ENCODE peak calls at places on chromosomes 7 and 10, in seven cellular contexts. O, J, M, N, Y, B and Z are unnamed samples.

GRCh38 chr10:88115406-88115805 is 252.0 kb downstream of the PTEN start:
- DNase-seq in O (no peak), J (no peak), M (no peak), N (no peak), Y (no peak), B (no peak), Z (no peak)

GRCh38 chr10:67788028-67788886 is 49.7 kb downstream of the DNAJC12 start:
- DNase-seq in O (peak; percentile 28), J (peak; percentile 15), M (peak; percentile 78), N (peak; percentile 49), Y (peak; percentile 42), B (no peak), Z (peak; percentile 42)

GRCh38 chr7:90739731-90740130 is 143.6 kb downstream of the CDK14 start:
- DNase-seq in O (no peak), J (no peak), M (no peak), N (no peak), Y (no peak), B (no peak), Z (no peak)

GRCh38 chr7:100914879-100915442 is 19.3 kb upstream of the ACHE start:
- DNase-seq in O (no peak), J (no peak), M (no peak), N (no peak), Y (no peak), B (no peak), Z (peak; percentile 70)

GRCh38 chr10:86824151-86824550 is 67.7 kb downstream of the BMPR1A start:
- DNase-seq in O (no peak), J (no peak), M (peak; percentile 51), N (no peak), Y (no peak), B (no peak), Z (peak; percentile 61)

GRCh38 chr10:201328-201771 is 66.1 kb downstream of the ZMYND11 start:
- DNase-seq in O (peak; percentile 29), J (no peak), M (no peak), N (no peak), Y (no peak), B (no peak), Z (peak; percentile 21)

GRCh38 chr10:13272164-13272571 is 27.7 kb downstream of the PHYH start:
- DNase-seq in O (peak; percentile 47), J (peak; percentile 16), M (peak; percentile 9), N (no peak), Y (no peak), B (peak; percentile 63), Z (no peak)

GRCh38 chr7:5607958-5608656 is 173.4 kb downstream of the RNF216 start:
- DNase-seq in O (no peak), J (no peak), M (peak; percentile 31), N (no peak), Y (no peak), B (no peak), Z (peak; percentile 94)

GRCh38 chr7:73397521-73397934 is 36.0 kb upstream of the FZD9 start:
- DNase-seq in O (no peak), J (no peak), M (peak; percentile 75), N (no peak), Y (no peak), B (no peak), Z (no peak)

GRCh38 chr10:95394161-95394880 is 103.5 kb upstream of the PDLIM1 start:
- DNase-seq in O (no peak), J (no peak), M (no peak), N (no peak), Y (peak; percentile 73), B (no peak), Z (peak; percentile 93)

GRCh38 chr7:94657771-94658693 is 2.1 kb upstream of the SGCE start:
- DNase-seq in O (peak; percentile 96), J (peak; percentile 85), M (peak; percentile 97), N (peak; percentile 96), Y (peak; percentile 92), B (peak; percentile 96), Z (peak; percentile 97)
- H3K4me3 ChIP-seq in O (peak overlapping the region; percentile 79), J (no peak overlapping the region), M (peak overlapping the region; percentile 80), N (peak overlapping the region; percentile 85), Y (peak overlapping the region; percentile 46), B (peak overlapping the region; percentile 85), Z (peak overlapping the region; percentile 71)

GRCh38 chr10:118455181-118455695 is 113.1 kb upstream of the FAM204A start:
- DNase-seq in O (no peak), J (no peak), M (no peak), N (no peak), Y (no peak), B (no peak), Z (no peak)

GRCh38 chr10:118457824-118458428 is 115.8 kb upstream of the FAM204A start:
- DNase-seq in O (no peak), J (no peak), M (no peak), N (no peak), Y (no peak), B (no peak), Z (no peak)

GRCh38 chr10:118459642-118460193 is 117.6 kb upstream of the FAM204A start:
- DNase-seq in O (peak; percentile 66), J (peak; percentile 64), M (peak; percentile 88), N (peak; percentile 14), Y (peak; percentile 73), B (peak; percentile 70), Z (peak; percentile 64)

GRCh38 chr10:118463740-118464139 is 121.6 kb upstream of the FAM204A start:
- DNase-seq in O (no peak), J (no peak), M (no peak), N (no peak), Y (no peak), B (no peak), Z (no peak)

GRCh38 chr10:118458957-118459641 is 117.0 kb upstream of the FAM204A start:
- DNase-seq in O (no peak), J (no peak), M (no peak), N (no peak), Y (no peak), B (no peak), Z (peak; percentile 34)
- H3K4me3 ChIP-seq in O (no peak overlapping the region), J (no peak overlapping the region), M (no peak overlapping the region), N (peak overlapping the region; percentile 45), Y (no peak overlapping the region), B (no peak overlapping the region), Z (peak overlapping the region; percentile 36)

DNA sequence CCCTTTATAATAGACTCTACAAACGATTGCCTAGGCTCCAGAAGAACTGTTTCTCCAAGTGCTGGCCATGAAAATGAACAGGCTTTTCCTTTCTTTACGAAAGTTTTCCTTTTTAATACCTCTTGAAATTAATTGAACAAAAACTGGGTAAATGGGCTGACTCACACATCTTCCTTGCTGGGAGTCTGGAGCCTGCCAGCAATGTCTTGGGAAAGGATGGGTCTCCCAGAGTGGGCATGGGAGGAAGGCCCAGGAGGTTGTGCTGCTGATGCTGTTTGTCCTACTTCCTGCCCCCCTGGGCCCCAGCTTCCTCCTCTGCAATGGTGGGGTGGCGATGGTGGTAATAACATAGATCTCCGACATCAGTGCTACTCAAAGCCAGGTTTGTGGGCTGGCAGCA is 174.1 kb downstream of the RPS24 start:
- DNase-seq in O (no peak), J (no peak), M (no peak), N (no peak), Y (no peak), B (no peak), Z (no peak)
- H3K4me3 ChIP-seq in O (no peak overlapping the region), J (no peak overlapping the region), M (no peak overlapping the region), N (no peak overlapping the region), Y (no peak overlapping the region), B (no peak overlapping the region), Z (no peak overlapping the region)

DNA sequence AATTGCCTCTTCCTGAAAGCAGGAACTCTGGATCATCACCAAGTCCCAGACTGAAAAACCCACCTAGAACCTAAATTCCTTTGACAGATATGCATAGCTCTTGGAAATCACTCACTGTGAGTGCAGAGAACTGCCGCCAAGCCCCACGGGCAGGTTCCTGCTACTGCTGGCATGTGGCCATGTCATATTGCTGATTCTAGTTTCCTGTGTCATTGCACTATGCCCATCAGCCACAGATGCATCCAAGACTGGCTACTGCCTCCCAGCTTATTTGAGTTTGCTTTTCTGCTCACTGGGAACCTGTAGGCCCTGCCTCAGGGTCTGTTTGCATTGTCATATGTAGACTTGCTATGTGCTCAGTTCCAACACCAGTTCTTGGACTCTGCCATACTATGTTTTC is 786.0 kb downstream of the GRID1 start:
- DNase-seq in O (no peak), J (no peak), M (no peak), N (no peak), Y (no peak), B (no peak), Z (peak; percentile 33)
- H3K4me3 ChIP-seq in O (no peak overlapping the region), J (no peak overlapping the region), M (no peak overlapping the region), N (no peak overlapping the region), Y (no peak overlapping the region), B (no peak overlapping the region), Z (no peak overlapping the region)

GRCh38 chr10:32149257-32149955 is 93.2 kb upstream of the KIF5B start:
- DNase-seq in O (peak; percentile 98), J (peak; percentile 79), M (no peak), N (no peak), Y (peak; percentile 35), B (peak; percentile 93), Z (peak; percentile 96)
- H3K4me3 ChIP-seq in O (no peak overlapping the region), J (no peak overlapping the region), M (no peak overlapping the region), N (no peak overlapping the region), Y (no peak overlapping the region), B (peak overlapping the region; percentile 27), Z (no peak overlapping the region)

DNA sequence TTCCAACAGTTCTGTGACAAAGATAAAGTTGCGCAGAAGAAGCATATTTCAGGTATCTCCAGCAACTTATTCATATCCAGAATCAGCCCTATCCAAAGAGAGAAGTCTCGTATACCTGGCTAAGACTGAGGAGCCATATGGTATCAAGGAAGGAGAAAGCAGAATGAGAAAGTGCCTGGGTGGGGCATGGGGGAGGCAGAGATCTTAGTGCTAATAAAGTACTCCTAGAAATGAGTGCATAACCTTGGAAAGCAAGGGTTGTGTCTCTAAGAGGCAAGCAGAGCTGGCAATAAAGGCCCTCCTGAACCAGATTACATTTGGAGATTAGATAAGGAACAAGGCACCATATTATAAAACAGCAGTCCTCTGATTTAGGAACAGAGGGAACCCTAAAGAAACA is 12.7 kb downstream of the TASOR2 start:
- DNase-seq in O (no peak), J (no peak), M (no peak), N (no peak), Y (no peak), B (no peak), Z (no peak)
- H3K4me3 ChIP-seq in O (no peak overlapping the region), J (no peak overlapping the region), M (no peak overlapping the region), N (no peak overlapping the region), Y (no peak overlapping the region), B (no peak overlapping the region), Z (no peak overlapping the region)

GRCh38 chr7:25894902-25895791 is 256.9 kb upstream of the NFE2L3 start:
- DNase-seq in O (peak; percentile 10), J (peak; percentile 53), M (peak; percentile 78), N (peak; percentile 48), Y (peak; percentile 18), B (peak; percentile 84), Z (peak; percentile 52)
- H3K4me3 ChIP-seq in O (no peak overlapping the region), J (peak overlapping the region; percentile 10), M (peak overlapping the region; percentile 64), N (peak overlapping the region; percentile 46), Y (peak overlapping the region; percentile 18), B (no peak overlapping the region), Z (no peak overlapping the region)

DNA sequence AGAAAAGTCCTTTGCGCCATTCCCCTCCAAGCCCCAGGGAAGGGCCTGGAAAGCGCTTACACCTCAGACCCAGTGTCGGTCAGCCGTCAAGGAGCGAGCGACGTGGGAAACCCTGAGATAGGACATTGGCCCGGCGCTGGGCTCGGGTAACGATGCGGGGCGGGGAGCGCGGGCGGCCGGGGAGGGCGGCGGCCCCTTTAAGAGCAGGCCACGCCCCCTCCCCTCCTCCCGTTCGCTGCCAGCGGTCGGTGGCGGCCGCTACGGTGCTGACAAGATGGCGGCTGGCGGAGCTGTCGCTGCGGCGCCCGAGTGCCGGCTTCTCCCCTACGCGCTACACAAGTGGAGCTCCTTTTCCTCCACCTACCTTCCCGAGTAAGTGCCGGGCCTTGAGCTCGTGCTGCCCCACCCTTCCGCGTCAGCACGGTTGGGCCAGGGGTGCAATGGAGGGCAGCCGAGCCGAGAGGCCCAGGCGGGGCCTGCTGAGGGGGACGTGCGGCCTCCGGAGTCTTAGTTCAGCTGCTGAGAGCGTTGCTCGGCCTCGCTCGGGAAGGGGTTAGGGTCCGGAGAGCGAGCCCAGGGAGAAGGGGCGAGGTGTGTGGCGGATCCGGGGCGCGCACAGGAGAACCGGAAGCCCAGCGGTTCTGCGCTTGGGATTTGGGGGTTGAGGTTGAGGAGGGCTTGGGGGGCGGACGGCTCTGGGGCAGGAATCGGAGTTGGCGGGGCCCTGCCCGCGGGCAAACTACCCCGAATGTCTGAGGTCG is at the start of gene MKLN1:
- DNase-seq in O (peak; percentile 90), J (peak; percentile 90), M (peak; percentile 98), N (peak; percentile 85), Y (peak; percentile 72), B (peak; percentile 95), Z (peak; percentile 94)
- H3K4me3 ChIP-seq in O (peak within 1 kb of the TSS; percentile 94), J (peak within 1 kb of the TSS; percentile 89), M (peak within 1 kb of the TSS; percentile 83), N (peak within 1 kb of the TSS; percentile 88), Y (peak within 1 kb of the TSS; percentile 90), B (peak within 1 kb of the TSS; percentile 93), Z (peak within 1 kb of the TSS; percentile 91)